ENCODE peak calls at places on chromosomes 11 and 22, in seven cellular contexts. One of them, this sample, is unnamed.

GRCh38 chr22:46761539-46762237 is 762 bp upstream of the TBC1D22A start:
- DNase-seq in suprapubic skin: peak; percentile 22
- DNase-seq in heart left ventricle: no peak
- DNase-seq in K562: no peak
- DNase-seq in breast epithelium: no peak
- DNase-seq in IMR-90: peak; percentile 9
- DNase-seq in right lobe of liver: no peak
- DNase-seq in this sample: no peak

GRCh38 chr11:12089473-12089872 is 20.9 kb upstream of the MICAL2 start:
- DNase-seq in suprapubic skin: peak; percentile 22
- DNase-seq in heart left ventricle: no peak
- DNase-seq in K562: no peak
- DNase-seq in breast epithelium: no peak
- DNase-seq in IMR-90: peak; percentile 65
- DNase-seq in right lobe of liver: no peak
- DNase-seq in this sample: no peak

GRCh38 chr22:37865510-37865909 is 16.3 kb downstream of the EIF3L start:
- DNase-seq in suprapubic skin: no peak
- DNase-seq in heart left ventricle: no peak
- DNase-seq in K562: no peak
- DNase-seq in breast epithelium: no peak
- DNase-seq in IMR-90: no peak
- DNase-seq in right lobe of liver: no peak
- DNase-seq in this sample: no peak

GRCh38 chr22:48718818-48719500 is 1108.7 kb downstream of the BRD1 start:
- DNase-seq in suprapubic skin: no peak
- DNase-seq in heart left ventricle: no peak
- DNase-seq in K562: no peak
- DNase-seq in breast epithelium: no peak
- DNase-seq in IMR-90: no peak
- DNase-seq in right lobe of liver: peak; percentile 22
- DNase-seq in this sample: no peak

GRCh38 chr11:36550385-36551115 is 17.3 kb upstream of the RAG1 start:
- DNase-seq in suprapubic skin: no peak
- DNase-seq in heart left ventricle: no peak
- DNase-seq in K562: no peak
- DNase-seq in breast epithelium: no peak
- DNase-seq in IMR-90: no peak
- DNase-seq in right lobe of liver: no peak
- DNase-seq in this sample: no peak

GRCh38 chr22:38238519-38239051 is 34.2 kb downstream of the TMEM184B start:
- DNase-seq in suprapubic skin: peak; percentile 61
- DNase-seq in heart left ventricle: no peak
- DNase-seq in K562: no peak
- DNase-seq in breast epithelium: no peak
- DNase-seq in IMR-90: peak; percentile 73
- DNase-seq in right lobe of liver: no peak
- DNase-seq in this sample: no peak

GRCh38 chr22:24055283-24055682 is 44.2 kb downstream of the CABIN1 start:
- DNase-seq in suprapubic skin: no peak
- DNase-seq in heart left ventricle: no peak
- DNase-seq in K562: no peak
- DNase-seq in breast epithelium: no peak
- DNase-seq in IMR-90: no peak
- DNase-seq in right lobe of liver: no peak
- DNase-seq in this sample: no peak

GRCh38 chr22:49239264-49240015 is 588.2 kb downstream of the BRD1 start:
- DNase-seq in suprapubic skin: peak; percentile 49
- DNase-seq in heart left ventricle: no peak
- DNase-seq in K562: no peak
- DNase-seq in breast epithelium: no peak
- DNase-seq in IMR-90: no peak
- DNase-seq in right lobe of liver: no peak
- DNase-seq in this sample: no peak

GRCh38 chr11:45332486-45332934 is 46.4 kb upstream of the SYT13 start:
- DNase-seq in suprapubic skin: no peak
- DNase-seq in heart left ventricle: no peak
- DNase-seq in K562: peak; percentile 77
- DNase-seq in breast epithelium: no peak
- DNase-seq in IMR-90: peak; percentile 19
- DNase-seq in right lobe of liver: no peak
- DNase-seq in this sample: no peak

GRCh38 chr11:17296852-17297559 is 20.5 kb downstream of the NUCB2 start:
- DNase-seq in suprapubic skin: no peak
- DNase-seq in heart left ventricle: no peak
- DNase-seq in K562: no peak
- DNase-seq in breast epithelium: no peak
- DNase-seq in IMR-90: peak; percentile 34
- DNase-seq in right lobe of liver: no peak
- DNase-seq in this sample: no peak

GRCh38 chr11:16511109-16511806 is 154.9 kb upstream of the SOX6 start:
- DNase-seq in suprapubic skin: no peak
- DNase-seq in heart left ventricle: no peak
- DNase-seq in K562: no peak
- DNase-seq in breast epithelium: no peak
- DNase-seq in IMR-90: peak; percentile 96
- DNase-seq in right lobe of liver: no peak
- DNase-seq in this sample: no peak

GRCh38 chr11:133618500-133618899 is 86.2 kb upstream of the OPCML start:
- DNase-seq in suprapubic skin: no peak
- DNase-seq in heart left ventricle: no peak
- DNase-seq in K562: no peak
- DNase-seq in breast epithelium: no peak
- DNase-seq in IMR-90: no peak
- DNase-seq in right lobe of liver: no peak
- DNase-seq in this sample: no peak

GRCh38 chr11:76551400-76551799 is 106.6 kb downstream of the EMSY start:
- DNase-seq in suprapubic skin: no peak
- DNase-seq in heart left ventricle: no peak
- DNase-seq in K562: no peak
- DNase-seq in breast epithelium: no peak
- DNase-seq in IMR-90: no peak
- DNase-seq in right lobe of liver: no peak
- DNase-seq in this sample: no peak

GRCh38 chr11:92859290-92859689 is 110.2 kb upstream of the MTNR1B start:
- DNase-seq in suprapubic skin: no peak
- DNase-seq in heart left ventricle: no peak
- DNase-seq in K562: no peak
- DNase-seq in breast epithelium: no peak
- DNase-seq in IMR-90: no peak
- DNase-seq in right lobe of liver: no peak
- DNase-seq in this sample: no peak

GRCh38 chr22:40416636-40417035 is 46.2 kb downstream of the SGSM3 start:
- DNase-seq in suprapubic skin: no peak
- DNase-seq in heart left ventricle: no peak
- DNase-seq in K562: no peak
- DNase-seq in breast epithelium: no peak
- DNase-seq in IMR-90: no peak
- DNase-seq in right lobe of liver: no peak
- DNase-seq in this sample: no peak

GRCh38 chr11:14213006-14213405 is 146.0 kb downstream of the RRAS2 start:
- DNase-seq in suprapubic skin: no peak
- DNase-seq in heart left ventricle: no peak
- DNase-seq in K562: no peak
- DNase-seq in breast epithelium: no peak
- DNase-seq in IMR-90: no peak
- DNase-seq in right lobe of liver: no peak
- DNase-seq in this sample: no peak

GRCh38 chr11:86931965-86932332 is 23.2 kb downstream of the FZD4 start:
- DNase-seq in suprapubic skin: no peak
- DNase-seq in heart left ventricle: no peak
- DNase-seq in K562: peak; percentile 55
- DNase-seq in breast epithelium: no peak
- DNase-seq in IMR-90: peak; percentile 62
- DNase-seq in right lobe of liver: no peak
- DNase-seq in this sample: no peak

GRCh38 chr22:32542332-32543019 is 67.9 kb downstream of the FBXO7 start:
- DNase-seq in suprapubic skin: no peak
- DNase-seq in heart left ventricle: peak; percentile 81
- DNase-seq in K562: no peak
- DNase-seq in breast epithelium: no peak
- DNase-seq in IMR-90: no peak
- DNase-seq in right lobe of liver: no peak
- DNase-seq in this sample: no peak

GRCh38 chr11:11538277-11538960 is 83.4 kb downstream of the GALNT18 start:
- DNase-seq in suprapubic skin: no peak
- DNase-seq in heart left ventricle: peak; percentile 87
- DNase-seq in K562: no peak
- DNase-seq in breast epithelium: no peak
- DNase-seq in IMR-90: no peak
- DNase-seq in right lobe of liver: no peak
- DNase-seq in this sample: no peak

GRCh38 chr11:77147668-77148321 is 19.7 kb downstream of the MYO7A start:
- DNase-seq in suprapubic skin: no peak
- DNase-seq in heart left ventricle: no peak
- DNase-seq in K562: peak; percentile 93
- DNase-seq in breast epithelium: no peak
- DNase-seq in IMR-90: no peak
- DNase-seq in right lobe of liver: peak; percentile 53
- DNase-seq in this sample: no peak

GRCh38 chr11:16968196-16968595 is 46.0 kb downstream of the PLEKHA7 start:
- DNase-seq in suprapubic skin: no peak
- DNase-seq in heart left ventricle: no peak
- DNase-seq in K562: no peak
- DNase-seq in breast epithelium: no peak
- DNase-seq in IMR-90: no peak
- DNase-seq in right lobe of liver: no peak
- DNase-seq in this sample: no peak

GRCh38 chr11:68527585-68527984 is 67.0 kb downstream of the PPP6R3 start:
- DNase-seq in suprapubic skin: no peak
- DNase-seq in heart left ventricle: no peak
- DNase-seq in K562: no peak
- DNase-seq in breast epithelium: no peak
- DNase-seq in IMR-90: no peak
- DNase-seq in right lobe of liver: no peak
- DNase-seq in this sample: no peak

GRCh38 chr11:133598879-133599278 is 66.6 kb upstream of the OPCML start:
- DNase-seq in suprapubic skin: no peak
- DNase-seq in heart left ventricle: no peak
- DNase-seq in K562: no peak
- DNase-seq in breast epithelium: no peak
- DNase-seq in IMR-90: no peak
- DNase-seq in right lobe of liver: no peak
- DNase-seq in this sample: no peak

GRCh38 chr11:82701847-82702520 is 31.7 kb downstream of the FAM181B start:
- DNase-seq in suprapubic skin: no peak
- DNase-seq in heart left ventricle: no peak
- DNase-seq in K562: peak; percentile 53
- DNase-seq in breast epithelium: no peak
- DNase-seq in IMR-90: peak; percentile 16
- DNase-seq in right lobe of liver: no peak
- DNase-seq in this sample: no peak

GRCh38 chr11:119335091-119335654 is 846 bp downstream of the RNF26 start:
- DNase-seq in suprapubic skin: peak; percentile 70
- DNase-seq in heart left ventricle: no peak
- DNase-seq in K562: no peak
- DNase-seq in breast epithelium: no peak
- DNase-seq in IMR-90: no peak
- DNase-seq in right lobe of liver: peak; percentile 56
- DNase-seq in this sample: no peak
- H3K4me3 ChIP-seq in suprapubic skin: peak overlapping the region; percentile 97
- H3K4me3 ChIP-seq in heart left ventricle: peak overlapping the region; percentile 95
- H3K4me3 ChIP-seq in K562: peak overlapping the region; percentile 61
- H3K4me3 ChIP-seq in breast epithelium: peak overlapping the region; percentile 87
- H3K4me3 ChIP-seq in IMR-90: peak overlapping the region; percentile 77
- H3K4me3 ChIP-seq in right lobe of liver: peak overlapping the region; percentile 74
- H3K4me3 ChIP-seq in this sample: peak overlapping the region; percentile 95

DNA sequence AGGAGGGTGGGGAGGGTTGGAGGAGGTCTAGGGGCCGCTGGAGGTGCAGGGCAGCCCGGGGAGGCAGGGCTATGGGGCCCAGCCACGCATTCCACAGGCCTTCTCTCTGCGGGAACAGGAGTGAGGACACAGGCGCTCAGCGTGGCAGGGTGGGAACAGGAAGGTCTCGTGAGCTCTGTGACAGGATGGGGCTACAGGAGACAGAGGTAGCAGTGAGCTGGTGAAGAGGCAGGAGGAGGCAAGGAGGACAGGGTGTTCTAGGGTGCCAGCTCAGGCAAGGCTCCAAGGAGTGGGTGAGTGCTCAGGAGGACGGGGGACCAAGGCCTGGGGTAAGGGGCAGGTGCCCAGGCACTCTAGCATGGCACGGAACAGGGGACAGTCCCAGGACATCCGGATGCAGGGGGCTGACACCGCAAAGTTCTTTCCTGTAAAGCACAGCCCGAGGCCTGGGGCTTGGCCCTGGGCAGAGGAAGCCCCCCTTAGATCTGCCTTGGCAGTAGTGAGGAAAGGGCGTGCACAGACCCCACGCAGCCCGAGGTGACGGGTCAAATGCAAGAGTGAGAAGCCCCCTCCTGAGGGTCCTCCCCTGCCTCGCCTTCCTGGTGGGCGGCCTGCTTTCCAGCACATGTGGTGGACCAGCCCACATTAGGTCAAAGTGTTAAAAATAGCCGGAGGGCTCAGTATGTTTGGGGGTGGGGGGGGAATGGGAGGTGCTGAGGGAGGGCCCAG is 4.7 kb upstream of the NEAT1 start:
- DNase-seq in suprapubic skin: peak; percentile 86
- DNase-seq in heart left ventricle: peak; percentile 82
- DNase-seq in K562: peak; percentile 65
- DNase-seq in breast epithelium: no peak
- DNase-seq in IMR-90: peak; percentile 28
- DNase-seq in right lobe of liver: peak; percentile 74
- DNase-seq in this sample: no peak
- TF ChIP-seq POLR2A in suprapubic skin: no peak
- TF ChIP-seq POLR2A in heart left ventricle: no peak
- TF ChIP-seq POLR2A in K562: no peak
- TF ChIP-seq POLR2A in breast epithelium: no peak
- TF ChIP-seq POLR2A in IMR-90: no peak
- TF ChIP-seq POLR2A in right lobe of liver: peak; percentile 21
- TF ChIP-seq POLR2A in this sample: no peak

DNA sequence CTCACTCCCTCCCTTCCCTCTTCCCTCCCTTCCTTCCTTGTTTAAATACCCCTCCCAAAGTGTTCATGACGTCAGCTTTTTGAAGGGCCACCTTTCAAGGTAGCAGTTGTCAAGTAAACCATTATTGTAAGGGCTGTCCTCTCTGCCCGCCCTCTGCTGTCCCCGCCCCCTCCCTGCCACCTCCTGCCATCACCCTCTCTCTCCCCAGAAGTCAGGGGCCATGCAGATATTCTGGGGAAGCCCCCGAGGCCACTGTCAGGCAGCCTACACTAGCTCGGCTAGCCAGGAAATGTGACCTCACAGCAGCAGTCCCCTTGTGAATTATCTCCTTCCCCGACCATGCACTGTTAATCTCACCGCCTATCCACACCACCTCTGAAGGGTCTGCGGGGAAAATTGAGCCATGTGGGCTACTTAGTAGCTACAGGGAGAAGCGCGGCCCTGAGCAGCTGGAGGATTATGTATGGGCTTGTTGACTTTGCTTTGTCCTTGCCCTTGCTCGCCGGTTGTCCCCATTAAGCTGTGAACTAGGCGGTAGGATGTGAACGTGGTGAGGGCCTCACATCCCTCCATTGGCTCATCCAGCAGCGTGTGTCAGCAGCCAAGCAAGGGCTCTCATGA is 42.1 kb upstream of the ATXN10 start:
- DNase-seq in suprapubic skin: no peak
- DNase-seq in heart left ventricle: no peak
- DNase-seq in K562: no peak
- DNase-seq in breast epithelium: no peak
- DNase-seq in IMR-90: no peak
- DNase-seq in right lobe of liver: no peak
- DNase-seq in this sample: no peak
- H3K27me3 ChIP-seq in suprapubic skin: peaks cover 30% of the 10 kb centered on the region
- H3K27me3 ChIP-seq in heart left ventricle: peaks cover 26% of the 10 kb centered on the region
- H3K27me3 ChIP-seq in K562: peaks cover 6% of the 10 kb centered on the region
- H3K27me3 ChIP-seq in breast epithelium: no peaks in the 10 kb centered on the region
- H3K27me3 ChIP-seq in IMR-90: peaks cover 27% of the 10 kb centered on the region
- H3K27me3 ChIP-seq in right lobe of liver: no peaks in the 10 kb centered on the region
- H3K27me3 ChIP-seq in this sample: no peaks in the 10 kb centered on the region

GRCh38 chr11:3803726-3804510 is 4.4 kb upstream of the PGAP2 start:
- DNase-seq in suprapubic skin: no peak
- DNase-seq in heart left ventricle: no peak
- DNase-seq in K562: no peak
- DNase-seq in breast epithelium: no peak
- DNase-seq in IMR-90: peak; percentile 75
- DNase-seq in right lobe of liver: no peak
- DNase-seq in this sample: no peak
- H3K4me3 ChIP-seq in suprapubic skin: no peak overlapping the region
- H3K4me3 ChIP-seq in heart left ventricle: no peak overlapping the region
- H3K4me3 ChIP-seq in K562: no peak overlapping the region
- H3K4me3 ChIP-seq in breast epithelium: no peak overlapping the region
- H3K4me3 ChIP-seq in IMR-90: no peak overlapping the region
- H3K4me3 ChIP-seq in right lobe of liver: no peak overlapping the region
- H3K4me3 ChIP-seq in this sample: no peak overlapping the region

This sample was measured in esophagus squamous epithelium.